ENCODE peak calls at places on chromosome 22, in seven cellular contexts. A, C, J, Y, P, D and W are unnamed samples.

GRCh38 chr22:37241351-37242142 is 2.5 kb downstream of the RAC2 start:
- DNase-seq in A (no peak), C (peak), J (no peak), Y (no peak), P (no peak), D (no peak), W (no peak)

GRCh38 chr22:46068908-46069481 is 81.3 kb upstream of the PPARA start:
- DNase-seq in A (peak), C (no peak), J (peak), Y (no peak), P (no peak), D (no peak), W (peak)

GRCh38 chr22:41543854-41544670 is at the start of gene POLR3H:
- DNase-seq in A (peak), C (peak), J (peak), Y (peak), P (peak), D (peak), W (peak)

GRCh38 chr22:27731621-27732020 is 69.9 kb downstream of the MN1 start:
- DNase-seq in A (no peak), C (no peak), J (no peak), Y (no peak), P (no peak), D (no peak), W (no peak)

GRCh38 chr22:29079218-29079901 is 6.5 kb downstream of the KREMEN1 start:
- DNase-seq in A (no peak), C (no peak), J (no peak), Y (peak), P (peak), D (no peak), W (peak)

GRCh38 chr22:43901976-43902643 is 10.3 kb upstream of the PNPLA5 start:
- DNase-seq in A (no peak), C (no peak), J (no peak), Y (no peak), P (no peak), D (no peak), W (peak)

GRCh38 chr22:19928207-19928606 is 13.4 kb upstream of the COMT start:
- DNase-seq in A (no peak), C (no peak), J (no peak), Y (no peak), P (no peak), D (no peak), W (no peak)

GRCh38 chr22:35292786-35293185 is 6.9 kb upstream of the TOM1 start:
- DNase-seq in A (no peak), C (no peak), J (no peak), Y (no peak), P (no peak), D (no peak), W (no peak)

GRCh38 chr22:35629406-35630234 is 12.5 kb upstream of the MB start:
- DNase-seq in A (peak), C (peak), J (peak), Y (peak), P (peak), D (peak), W (peak)

GRCh38 chr22:40193429-40194421 is 16.0 kb downstream of the TNRC6B start:
- DNase-seq in A (no peak), C (no peak), J (no peak), Y (no peak), P (peak), D (no peak), W (no peak)

GRCh38 chr22:30667486-30668305 is at the start of gene DUSP18:
- DNase-seq in A (peak), C (peak), J (peak), Y (peak), P (peak), D (peak), W (peak)
- H3K27ac ChIP-seq in A (peak), C (peak), J (peak), Y (peak), P (peak), D (no peak), W (no peak)

GRCh38 chr22:38443675-38444521 is 11.1 kb downstream of the KCNJ4 start:
- DNase-seq in A (no peak), C (no peak), J (no peak), Y (no peak), P (no peak), D (no peak), W (no peak)
- H3K27ac ChIP-seq in A (no peak), C (no peak), J (no peak), Y (no peak), P (no peak), D (peak), W (no peak)

GRCh38 chr22:17085277-17086091 is 684 bp downstream of the IL17RA start:
- DNase-seq in A (peak), C (peak), J (peak), Y (peak), P (peak), D (peak), W (no peak)

GRCh38 chr22:17086750-17087149 is 1.9 kb downstream of the IL17RA start:
- DNase-seq in A (no peak), C (no peak), J (peak), Y (no peak), P (no peak), D (no peak), W (peak)

GRCh38 chr22:17084554-17085276 is at the start of gene IL17RA:
- DNase-seq in A (peak), C (peak), J (peak), Y (peak), P (peak), D (peak), W (peak)

GRCh38 chr22:17087176-17088131 is 2.7 kb downstream of the IL17RA start:
- DNase-seq in A (no peak), C (no peak), J (no peak), Y (no peak), P (no peak), D (no peak), W (peak)

DNA sequence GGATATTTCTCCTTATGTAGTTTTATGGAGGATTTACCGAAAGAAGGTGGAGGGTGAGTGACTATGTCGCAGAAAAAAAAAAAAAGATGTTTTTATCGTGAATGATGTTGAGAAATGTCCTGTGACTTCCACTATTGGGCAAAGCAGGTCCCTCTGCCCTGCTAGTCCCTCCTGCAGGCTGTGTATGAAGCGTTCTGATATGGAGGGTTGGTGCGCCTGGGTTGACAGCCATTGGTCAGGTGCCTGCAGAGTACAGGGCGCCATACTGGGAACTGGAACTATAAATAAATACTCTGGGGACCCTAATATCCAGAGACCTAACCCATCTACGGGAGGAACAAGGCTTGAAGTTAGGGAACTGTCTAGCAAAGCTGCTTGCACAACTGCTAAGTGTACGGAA is 1.5 kb downstream of the IL17RA start:
- DNase-seq in A (no peak), C (no peak), J (no peak), Y (no peak), P (no peak), D (no peak), W (no peak)
- H3K27ac ChIP-seq in A (no peak), C (no peak), J (no peak), Y (no peak), P (no peak), D (no peak), W (no peak)

DNA sequence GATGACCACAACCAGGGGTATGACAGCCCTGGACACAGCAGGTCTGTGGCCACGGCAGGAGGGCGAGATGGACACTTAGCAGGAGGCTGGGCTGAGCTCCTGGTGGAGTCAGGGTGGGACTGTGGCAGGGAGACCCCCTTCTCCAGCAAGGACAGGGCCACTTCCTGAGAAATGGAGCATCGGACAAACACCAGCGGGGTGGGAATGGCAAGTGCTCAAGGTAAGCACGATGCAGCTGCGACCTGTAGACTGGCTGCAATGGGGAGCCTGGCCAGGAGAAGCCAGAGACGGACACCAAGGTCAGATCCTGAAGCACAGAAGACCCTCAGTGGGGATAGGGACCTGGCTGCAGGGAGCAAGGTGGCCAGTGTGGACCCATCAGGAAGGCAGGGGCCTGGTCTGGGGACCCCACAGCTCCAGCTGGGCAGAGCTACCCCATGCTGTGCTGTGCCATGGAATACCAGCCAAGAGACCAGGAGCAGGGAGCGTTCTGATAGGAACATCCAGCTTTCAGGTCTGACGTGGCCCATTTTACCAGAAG is 29.2 kb downstream of the RSPH14 start:
- DNase-seq in A (no peak), C (no peak), J (no peak), Y (no peak), P (no peak), D (no peak), W (no peak)
- H3K27ac ChIP-seq in A (no peak), C (no peak), J (no peak), Y (no peak), P (no peak), D (no peak), W (peak)

GRCh38 chr22:49793871-49794270 is 33.8 kb downstream of the BRD1 start:
- DNase-seq in A (no peak), C (no peak), J (no peak), Y (no peak), P (no peak), D (no peak), W (no peak)
- H3K27ac ChIP-seq in A (no peak), C (no peak), J (no peak), Y (no peak), P (no peak), D (no peak), W (no peak)

DNA sequence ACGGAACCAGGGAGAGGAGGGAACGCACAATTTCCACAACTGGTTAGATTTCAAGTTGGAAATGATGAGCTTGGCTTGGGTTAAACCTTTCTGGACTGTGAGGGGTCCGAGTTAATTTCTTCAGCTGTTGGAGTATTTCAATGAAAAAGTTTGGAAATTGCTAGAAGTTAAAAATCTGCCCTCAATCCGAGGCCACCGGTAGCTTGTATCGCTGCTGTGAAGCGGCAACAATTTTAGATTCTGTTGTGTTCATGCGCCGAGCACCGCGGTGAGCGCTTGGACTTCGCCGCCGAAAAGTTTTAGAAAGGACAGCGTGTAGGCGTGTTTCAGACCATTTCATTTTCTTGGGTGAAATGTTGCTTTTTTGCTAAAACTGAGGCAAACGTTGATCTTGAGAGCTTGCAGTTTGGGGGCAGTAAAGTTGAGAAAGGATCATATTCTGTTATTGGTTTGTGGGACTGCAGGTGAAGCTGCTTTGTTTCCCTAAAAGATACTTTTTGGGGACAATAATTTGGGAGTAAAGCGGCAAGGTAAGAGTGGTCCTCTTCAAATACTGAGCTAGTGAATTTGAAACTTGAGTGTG is 908 bp downstream of the FBXO7 start:
- DNase-seq in A (peak), C (peak), J (peak), Y (no peak), P (peak), D (peak), W (peak)
- H3K27ac ChIP-seq in A (peak), C (peak), J (peak), Y (peak), P (peak), D (peak), W (peak)